ENCODE peak calls at places on chromosome 3, in four cellular contexts. Y is prostate gland, I is HepG2, H is suprapubic skin. A is an unnamed sample. For H3K4me1, the result is how much of the 10 kb centered on the place peaks cover.

GRCh38 chr3:177610677-177611654 is 413.7 kb upstream of the TBL1XR1 start:
- DNase-seq in Y (no peak), I (peak), H (no peak), A (no peak)

GRCh38 chr3:45995370-45996192 is at the start of gene FYCO1:
- DNase-seq in Y (peak), I (peak), H (peak), A (peak)

GRCh38 chr3:183006396-183007002 is 26.2 kb upstream of the DCUN1D1 start:
- DNase-seq in Y (no peak), I (no peak), H (no peak), A (no peak)

GRCh38 chr3:156615592-156616173 is 58.7 kb upstream of the TIPARP start:
- DNase-seq in Y (no peak), I (no peak), H (no peak), A (no peak)

GRCh38 chr3:57948782-57949242 is 59.4 kb upstream of the FLNB start:
- DNase-seq in Y (no peak), I (peak), H (no peak), A (peak)

GRCh38 chr3:64977308-64978100 is 289.7 kb upstream of the ADAMTS9 start:
- DNase-seq in Y (no peak), I (no peak), H (no peak), A (no peak)

GRCh38 chr3:124982855-124983254 is 48.3 kb upstream of the MUC13 start:
- DNase-seq in Y (no peak), I (no peak), H (no peak), A (no peak)

GRCh38 chr3:40979962-40980361 is 219.3 kb upstream of the CTNNB1 start:
- DNase-seq in Y (no peak), I (no peak), H (no peak), A (no peak)

GRCh38 chr3:125480656-125481374 is 39.2 kb downstream of the SNX4 start:
- DNase-seq in Y (no peak), I (no peak), H (no peak), A (no peak)

GRCh38 chr3:58434990-58435389 is 1.4 kb upstream of the PDHB start:
- DNase-seq in Y (no peak), I (peak), H (no peak), A (no peak)

GRCh38 chr3:138461696-138462295 is 27.4 kb downstream of the ESYT3 start:
- DNase-seq in Y (no peak), I (no peak), H (peak), A (no peak)

GRCh38 chr3:101848754-101849713 is at the start of gene NFKBIZ:
- DNase-seq in Y (peak), I (peak), H (peak), A (peak)

GRCh38 chr3:101851072-101851471 is 1.8 kb downstream of the NFKBIZ start:
- DNase-seq in Y (no peak), I (no peak), H (no peak), A (no peak)

GRCh38 chr3:101850327-101851048 is 1.2 kb downstream of the NFKBIZ start:
- DNase-seq in Y (no peak), I (no peak), H (no peak), A (no peak)

GRCh38 chr3:101848326-101848725 is 988 bp upstream of the NFKBIZ start:
- DNase-seq in Y (no peak), I (peak), H (no peak), A (no peak)

DNA sequence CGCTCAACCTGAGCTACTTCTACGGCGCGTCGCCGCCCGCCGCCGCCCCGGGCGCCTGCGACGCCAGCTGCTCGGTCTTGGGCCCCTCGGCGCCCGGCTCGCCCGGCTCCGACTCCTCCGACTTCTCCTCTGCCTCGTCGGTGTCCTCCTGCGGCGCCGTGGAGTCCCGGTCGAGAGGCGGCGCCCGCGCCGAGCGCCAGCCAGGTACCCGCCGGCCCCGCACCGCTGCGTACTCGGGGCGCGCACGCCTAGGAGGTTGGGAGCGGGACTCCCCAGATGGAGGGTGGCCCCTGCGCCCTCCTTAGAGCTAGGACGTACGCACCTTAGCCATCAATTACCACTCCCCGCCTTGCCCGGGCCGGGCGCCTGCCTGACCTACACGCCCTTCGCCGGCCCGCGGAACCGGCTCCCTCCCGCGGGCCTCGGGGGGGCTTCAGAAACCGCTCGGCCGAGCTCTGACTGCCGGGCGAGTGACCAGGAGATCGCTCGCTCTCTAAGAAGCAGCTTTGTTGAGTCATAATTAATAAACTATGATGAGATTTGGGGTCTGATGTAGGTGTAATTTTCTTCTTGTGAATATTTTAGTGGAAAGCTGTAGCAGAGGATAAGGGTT is 506 bp downstream of the NFKBIZ start:
- DNase-seq in Y (peak), I (no peak), H (peak), A (peak)
- TF ChIP-seq POLR2A in Y (no peak), I (no peak), H (no peak), A (no peak)

DNA sequence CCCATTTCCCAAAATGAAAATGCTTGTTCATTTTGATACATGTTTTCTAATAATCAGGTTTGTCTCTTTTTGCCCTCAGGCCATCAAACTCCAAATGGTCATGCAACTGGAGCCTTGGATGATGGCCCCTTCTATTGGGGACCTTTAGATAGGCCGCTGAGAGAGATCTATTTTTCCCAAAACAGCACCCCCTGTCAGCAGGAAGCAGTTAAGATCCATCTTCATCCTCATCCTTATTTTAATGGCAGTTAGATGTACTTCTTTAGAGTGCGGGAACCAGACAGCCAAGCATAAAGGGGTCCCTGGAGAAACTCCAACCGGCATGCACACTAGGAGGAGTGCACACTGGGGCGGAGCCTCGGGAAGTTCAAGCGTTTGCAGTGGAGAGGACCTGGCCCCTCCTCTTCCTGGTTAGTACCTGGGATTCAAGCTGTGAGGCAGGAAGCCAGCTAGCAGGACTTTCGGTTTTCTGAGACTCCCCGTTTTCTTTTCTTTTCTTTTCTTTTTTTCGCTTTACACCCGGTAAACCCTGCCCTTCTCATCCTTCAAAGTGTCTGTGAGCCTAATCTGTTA is 31.9 kb upstream of the STRIT1 start:
- DNase-seq in Y (no peak), I (peak), H (no peak), A (no peak)
- TF ChIP-seq CTCF in Y (no peak), I (peak), H (no peak), A (no peak)

DNA sequence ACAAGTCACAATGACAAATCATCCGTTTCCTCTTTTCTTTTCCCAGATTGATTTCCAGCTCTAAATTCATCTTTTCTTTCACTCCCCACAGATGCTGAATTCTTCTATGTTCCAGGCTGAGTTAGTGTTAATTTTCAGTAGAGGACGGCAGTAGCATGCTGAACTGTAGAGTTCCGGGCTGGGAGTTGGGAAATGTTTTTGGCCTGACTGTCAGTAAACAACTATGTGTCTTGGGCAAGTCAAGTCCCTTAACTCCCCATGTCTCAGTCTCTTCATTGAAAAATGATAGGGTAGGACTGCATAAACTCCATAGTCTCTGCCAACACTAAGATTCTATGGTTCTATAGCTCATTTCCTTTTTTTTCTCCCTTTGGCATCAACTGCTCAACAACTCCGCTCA is 333.9 kb downstream of the TIGIT start:
- DNase-seq in Y (no peak), I (no peak), H (no peak), A (no peak)
- H3K4me1 ChIP-seq in Y (under half), I (under half), H (under half), A (under half)

GRCh38 chr3:36943601-36944000 is 1.3 kb downstream of the TRANK1 start:
- DNase-seq in Y (no peak), I (no peak), H (no peak), A (no peak)

GRCh38 chr3:36942632-36943248 is 2.1 kb downstream of the TRANK1 start:
- DNase-seq in Y (no peak), I (no peak), H (no peak), A (no peak)

GRCh38 chr3:36945326-36945980 is 599 bp upstream of the TRANK1 start:
- DNase-seq in Y (no peak), I (no peak), H (no peak), A (peak)

GRCh38 chr3:36944012-36944640 is 728 bp downstream of the TRANK1 start:
- DNase-seq in Y (peak), I (no peak), H (peak), A (peak)

GRCh38 chr3:36944641-36945270 is at the start of gene TRANK1:
- DNase-seq in Y (peak), I (no peak), H (peak), A (peak)
- TF ChIP-seq POLR2A in Y (peak), I (no peak), H (no peak), A (peak)

A was measured in spleen.